ENCODE peak calls at places on chromosomes 2 and 18, in nine cellular contexts. U is CD4-positive, CD25-positive, alpha-beta regulatory T cell; V is stromal cell of bone marrow; N is ELF-1; X is T-cell; B is astrocyte of the spinal cord; E is stimulated activated CD8-positive, alpha-beta memory T cell treated with anti-CD3 and anti-CD28 coated beads, Interleukin-4, amount 100 ng/mL, for 4 hours; T is germinal center; Z is osteocyte. S is an unnamed sample.

GRCh38 chr2:229363126-229363814 is 92.2 kb upstream of the PID1 start:
- DNase-seq in T (no peak), X (no peak), Z (no peak), E (no peak), V (no peak), B (peak), U (no peak), N (no peak), S (peak)

GRCh38 chr2:101736233-101736632 is 38.7 kb downstream of the MAP4K4 start:
- DNase-seq in V (no peak), Z (no peak), N (no peak), X (no peak), T (no peak), U (no peak), E (no peak), B (no peak), S (no peak)

GRCh38 chr2:190887089-190887488 is 6.5 kb downstream of the GLS start:
- DNase-seq in X (no peak), U (no peak), E (no peak), N (no peak), Z (no peak), T (no peak), B (no peak), V (no peak), S (peak)

GRCh38 chr2:224584768-224585204 is 377 bp downstream of the CUL3 start:
- DNase-seq in X (peak), T (peak), N (no peak), V (no peak), U (peak), Z (peak), E (no peak), B (peak), S (peak)

GRCh38 chr2:85797959-85798358 is 44.2 kb downstream of the ATOH8 start:
- DNase-seq in B (peak), V (no peak), U (no peak), N (peak), X (no peak), T (no peak), Z (no peak), E (no peak), S (peak)

GRCh38 chr18:34772887-34773286 is 62.8 kb downstream of the DTNA start:
- DNase-seq in T (no peak), U (no peak), V (no peak), N (no peak), B (peak), X (no peak), E (no peak), Z (no peak), S (peak)

GRCh38 chr2:177763532-177764265 is 308.9 kb downstream of the PDE11A start:
- DNase-seq in U (peak), E (peak), X (peak), Z (peak), B (peak), N (peak), V (peak), T (peak), S (peak)

GRCh38 chr2:11326692-11327211 is 17.7 kb downstream of the ROCK2 start:
- DNase-seq in B (no peak), E (no peak), Z (no peak), U (no peak), V (no peak), T (no peak), N (no peak), X (no peak), S (no peak)

GRCh38 chr18:79395308-79395640 is 456 bp upstream of the NFATC1 start:
- DNase-seq in V (no peak), N (no peak), E (no peak), T (no peak), B (no peak), X (no peak), U (no peak), Z (no peak), S (no peak)

GRCh38 chr2:202627042-202627441 is 7.7 kb upstream of the FAM117B start:
- DNase-seq in U (no peak), Z (no peak), V (no peak), B (no peak), X (no peak), N (no peak), T (no peak), E (no peak), S (no peak)

GRCh38 chr2:174522553-174522952 is 35.7 kb upstream of the GPR155 start:
- DNase-seq in N (no peak), Z (no peak), X (no peak), V (no peak), B (no peak), T (no peak), U (no peak), E (no peak), S (peak)

GRCh38 chr18:13232060-13232917 is 13.7 kb downstream of the LDLRAD4 start:
- DNase-seq in B (no peak), X (no peak), E (no peak), V (no peak), Z (peak), N (no peak), T (no peak), U (no peak), S (no peak)

GRCh38 chr2:174590928-174591648 is 6.5 kb downstream of the WIPF1 start:
- DNase-seq in T (no peak), U (no peak), B (no peak), Z (no peak), E (no peak), V (no peak), N (no peak), X (no peak), S (peak)

GRCh38 chr2:118965737-118966136 is 23.7 kb downstream of the MARCO start:
- DNase-seq in E (no peak), T (no peak), X (no peak), Z (no peak), V (no peak), U (no peak), B (no peak), N (no peak), S (no peak)

GRCh38 chr2:143177081-143177786 is 48.0 kb downstream of the ARHGAP15 start:
- DNase-seq in E (no peak), X (no peak), T (peak), N (no peak), B (no peak), U (no peak), V (no peak), Z (no peak), S (no peak)

GRCh38 chr2:79373359-79374115 is 139.3 kb upstream of the CTNNA2 start:
- DNase-seq in Z (no peak), N (peak), E (no peak), U (no peak), V (no peak), X (no peak), T (no peak), B (no peak), S (no peak)

GRCh38 chr2:235901243-235901642 is 266.9 kb downstream of the GBX2 start:
- DNase-seq in U (no peak), E (no peak), T (no peak), N (no peak), B (no peak), X (no peak), Z (no peak), V (no peak), S (no peak)

GRCh38 chr2:218607436-218608115 is at the start of gene PLCD4:
- DNase-seq in U (no peak), X (no peak), Z (peak), E (no peak), B (peak), T (no peak), V (peak), N (peak), S (peak)

GRCh38 chr2:190572251-190572650 is 37.7 kb upstream of the NEMP2 start:
- DNase-seq in V (no peak), X (no peak), T (no peak), Z (no peak), B (no peak), E (no peak), N (no peak), U (no peak), S (no peak)

GRCh38 chr2:242029422-242030225 is 160.1 kb downstream of the RTP5 start:
- DNase-seq in U (no peak), X (no peak), B (no peak), T (no peak), N (no peak), V (no peak), E (no peak), Z (peak), S (no peak)

GRCh38 chr2:23397483-23397882 is 12.5 kb downstream of the KLHL29 start:
- DNase-seq in Z (no peak), T (no peak), X (no peak), U (no peak), B (no peak), V (no peak), N (no peak), E (no peak), S (no peak)

GRCh38 chr2:208072250-208072892 is 47.0 kb upstream of the PLEKHM3 start:
- DNase-seq in V (peak), X (peak), Z (no peak), E (peak), N (peak), T (peak), U (peak), B (peak), S (peak)

GRCh38 chr18:37156330-37156942 is 327.5 kb downstream of the KIAA1328 start:
- DNase-seq in B (no peak), X (no peak), E (no peak), T (no peak), U (no peak), Z (no peak), V (no peak), N (no peak), S (no peak)

GRCh38 chr18:13387856-13388548 is 169.4 kb downstream of the LDLRAD4 start:
- DNase-seq in Z (peak), X (no peak), T (no peak), U (no peak), E (no peak), B (peak), N (no peak), V (peak), S (peak)

GRCh38 chr2:9594361-9595063 is 36.3 kb downstream of the YWHAQ start:
- DNase-seq in E (no peak), U (no peak), N (no peak), B (peak), Z (no peak), X (no peak), V (peak), T (no peak), S (peak)